ENCODE peak calls at places on chromosomes 7 and 10, in seven cellular contexts. S is IMR-90, H is mesenchymal stem cell, V is neuronal stem cell, I is H9, U is H1, O is trophoblast cell. K is an unnamed sample.

GRCh38 chr7:112398534-112398933 is 51.7 kb upstream of the IFRD1 start:
- DNase-seq in O (no peak), U (no peak), H (no peak), S (no peak), I (no peak), V (no peak), K (peak; percentile 74)

GRCh38 chr10:79128923-79129305 is 60.1 kb downstream of the ZMIZ1 start:
- DNase-seq in U (no peak), H (no peak), I (no peak), V (no peak), O (no peak), S (no peak), K (no peak)

GRCh38 chr7:363626-364025 is 73.7 kb downstream of the FOXL3 start:
- DNase-seq in I (no peak), V (no peak), H (no peak), U (no peak), O (no peak), S (no peak), K (no peak)

GRCh38 chr7:55314967-55315366 is 50.2 kb upstream of the LANCL2 start:
- DNase-seq in O (peak; percentile 93), H (no peak), U (no peak), I (no peak), V (no peak), S (no peak), K (no peak)

GRCh38 chr7:77923419-77923818 is 124.8 kb downstream of the PHTF2 start:
- DNase-seq in U (no peak), I (no peak), H (peak; percentile 37), S (no peak), O (no peak), V (no peak), K (no peak)

GRCh38 chr10:102230861-102231356 is 4.8 kb downstream of the ELOVL3 start:
- DNase-seq in O (peak; percentile 38), H (no peak), S (no peak), I (peak; percentile 69), V (no peak), U (peak; percentile 84), K (peak; percentile 57)

GRCh38 chr7:43537765-43538403 is 45.0 kb upstream of the STK17A start:
- DNase-seq in U (no peak), S (no peak), V (no peak), I (no peak), H (peak; percentile 21), O (peak; percentile 60), K (peak; percentile 83)

GRCh38 chr10:96118604-96119450 is 11.3 kb upstream of the ZNF518A start:
- DNase-seq in V (no peak), O (peak; percentile 98), U (no peak), H (no peak), I (no peak), S (no peak), K (no peak)

GRCh38 chr7:13551503-13551902 is 438.0 kb downstream of the ETV1 start:
- DNase-seq in H (no peak), S (no peak), O (no peak), V (no peak), I (no peak), U (no peak), K (no peak)

GRCh38 chr10:101725843-101726242 is 30.9 kb upstream of the FBXW4 start:
- DNase-seq in S (no peak), O (peak; percentile 43), U (no peak), V (no peak), H (no peak), I (no peak), K (no peak)

GRCh38 chr10:84196941-84197340 is 2.6 kb downstream of the CDHR1 start:
- DNase-seq in I (no peak), O (no peak), H (no peak), U (no peak), S (no peak), V (no peak), K (no peak)

GRCh38 chr7:156177396-156178055 is 365.3 kb upstream of the SHH start:
- DNase-seq in I (no peak), V (no peak), H (no peak), O (no peak), S (no peak), U (no peak), K (no peak)

GRCh38 chr10:21760332-21760731 is 226.3 kb downstream of the MLLT10 start:
- DNase-seq in S (no peak), O (no peak), V (no peak), H (no peak), I (no peak), U (no peak), K (no peak)

GRCh38 chr7:159126496-159127345 is 17.9 kb downstream of the VIPR2 start:
- DNase-seq in S (no peak), I (peak; percentile 18), U (no peak), O (peak; percentile 29), H (no peak), V (no peak), K (no peak)

GRCh38 chr7:81114682-81115081 is 195.8 kb upstream of the SEMA3C start:
- DNase-seq in H (no peak), V (no peak), I (no peak), S (no peak), U (no peak), O (no peak), K (no peak)

GRCh38 chr7:81120803-81121202 is 202.0 kb upstream of the SEMA3C start:
- DNase-seq in V (no peak), H (no peak), O (no peak), I (no peak), S (no peak), U (no peak), K (no peak)

DNA sequence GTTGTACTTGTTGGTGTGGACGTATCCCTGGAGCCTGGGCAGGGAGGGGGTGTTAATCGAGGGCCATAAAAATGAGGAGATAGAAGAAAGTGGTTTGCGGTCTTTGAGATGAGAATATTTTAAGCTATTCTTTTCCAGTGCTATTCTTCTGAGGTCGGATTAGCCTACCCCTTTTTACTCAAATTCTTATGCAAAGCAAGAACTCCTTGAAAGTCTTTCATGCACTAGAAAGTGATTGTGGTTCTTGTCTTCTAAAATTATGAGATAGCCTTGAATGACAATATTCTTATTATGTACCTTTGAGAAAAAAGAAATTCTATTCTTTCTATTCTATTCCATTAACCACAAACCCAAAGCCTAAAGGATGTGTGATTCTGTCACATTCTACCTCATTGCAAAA is 201.3 kb upstream of the SEMA3C start:
- DNase-seq in O (no peak), S (no peak), I (no peak), H (no peak), U (no peak), V (no peak), K (no peak)
- H2BK120ac ChIP-seq in O (no peak overlapping the region), S (no peak overlapping the region), I (no peak overlapping the region), H (no peak overlapping the region), U (no peak overlapping the region), V (no peak overlapping the region), K (no peak overlapping the region)

GRCh38 chr7:138254444-138254843 is 178.2 kb downstream of the AKR1D1 start:
- DNase-seq in V (no peak), U (no peak), H (no peak), S (no peak), I (no peak), O (no peak), K (peak; percentile 14)

GRCh38 chr7:138258194-138258554 is 181.9 kb downstream of the AKR1D1 start:
- DNase-seq in V (no peak), H (peak; percentile 47), O (no peak), U (peak; percentile 24), I (no peak), S (no peak), K (peak; percentile 29)

GRCh38 chr7:138259675-138260074 is 183.4 kb downstream of the AKR1D1 start:
- DNase-seq in S (no peak), I (no peak), O (no peak), V (no peak), U (no peak), H (no peak), K (no peak)

GRCh38 chr7:138257459-138258193 is 181.4 kb downstream of the AKR1D1 start:
- DNase-seq in I (no peak), O (peak; percentile 99), V (no peak), H (peak; percentile 83), U (peak; percentile 35), S (no peak), K (peak; percentile 82)
- H3K27ac ChIP-seq in I (no peak overlapping the region), O (peak overlapping the region; percentile 91), V (no peak overlapping the region), H (no peak overlapping the region), U (no peak overlapping the region), S (no peak overlapping the region), K (peak overlapping the region; percentile 48)

GRCh38 chr7:31056775-31057346 is 4.8 kb downstream of the ADCYAP1R1 start:
- DNase-seq in H (no peak), O (no peak), U (peak; percentile 58), S (no peak), I (peak; percentile 50), V (no peak), K (peak; percentile 40)

GRCh38 chr7:31058122-31058521 is 6.0 kb downstream of the ADCYAP1R1 start:
- DNase-seq in I (no peak), O (no peak), S (peak; percentile 22), H (no peak), U (no peak), V (no peak), K (no peak)

GRCh38 chr7:31061185-31061584 is 9.1 kb downstream of the ADCYAP1R1 start:
- DNase-seq in U (peak; percentile 64), H (no peak), V (no peak), O (no peak), S (no peak), I (peak; percentile 57), K (peak; percentile 23)

GRCh38 chr7:31059551-31059950 is 7.4 kb downstream of the ADCYAP1R1 start:
- DNase-seq in U (peak; percentile 80), O (no peak), I (peak; percentile 80), V (no peak), H (no peak), S (no peak), K (peak; percentile 83)

GRCh38 chr7:31058688-31059087 is 6.6 kb downstream of the ADCYAP1R1 start:
- DNase-seq in O (no peak), H (no peak), I (no peak), S (no peak), V (no peak), U (no peak), K (no peak)
- H2BK120ac ChIP-seq in O (no peak overlapping the region), H (no peak overlapping the region), I (no peak overlapping the region), S (no peak overlapping the region), V (no peak overlapping the region), U (no peak overlapping the region), K (no peak overlapping the region)

GRCh38 chr10:69498711-69499471 is 47.6 kb downstream of the TSPAN15 start:
- DNase-seq in O (no peak), I (no peak), S (no peak), H (peak; percentile 41), V (no peak), U (no peak), K (no peak)

GRCh38 chr10:69495666-69496065 is 44.4 kb downstream of the TSPAN15 start:
- DNase-seq in U (no peak), O (no peak), S (no peak), I (no peak), H (no peak), V (no peak), K (no peak)

GRCh38 chr10:69496352-69497234 is 45.3 kb downstream of the TSPAN15 start:
- DNase-seq in H (no peak), O (no peak), V (no peak), I (no peak), U (no peak), S (no peak), K (no peak)

GRCh38 chr10:69497611-69498390 is 46.5 kb downstream of the TSPAN15 start:
- DNase-seq in U (no peak), S (no peak), H (peak; percentile 45), V (no peak), I (no peak), O (no peak), K (no peak)

DNA sequence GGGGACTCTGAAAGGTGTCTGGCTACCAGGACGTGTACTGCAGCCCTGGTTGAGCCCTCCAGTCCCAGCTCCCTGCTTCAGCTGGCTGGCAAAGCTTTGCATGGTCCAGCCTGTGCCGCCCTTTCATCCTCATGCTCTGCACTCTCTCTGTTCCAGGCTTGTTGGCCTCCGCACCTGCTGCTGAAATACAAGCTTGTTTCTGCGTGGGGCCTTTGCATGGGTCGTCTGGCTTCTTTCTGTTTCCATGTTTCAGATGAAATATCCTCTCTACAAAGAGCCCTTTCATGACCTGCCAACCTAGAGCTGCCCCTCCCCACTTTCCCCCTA is 45.9 kb downstream of the TSPAN15 start:
- DNase-seq in H (no peak), I (no peak), U (no peak), S (no peak), O (no peak), V (no peak), K (no peak)
- H3K27ac ChIP-seq in H (no peak overlapping the region), I (no peak overlapping the region), U (no peak overlapping the region), S (no peak overlapping the region), O (no peak overlapping the region), V (no peak overlapping the region), K (no peak overlapping the region)